ENCODE peak calls at places on chromosomes 12 and 14, in five cellular contexts. G is H1, P is GM12878, S is HepG2, Q is K562. W is an unnamed sample.

GRCh38 chr14:62722406-62722805 is 322.9 kb downstream of the KCNH5 start:
- DNase-seq in G (no peak), S (no peak), P (no peak), Q (no peak), W (no peak)

GRCh38 chr12:56469007-56469930 is 891 bp downstream of the SPRYD4 start:
- DNase-seq in G (no peak), S (no peak), Q (peak), P (no peak), W (no peak)

GRCh38 chr14:69839017-69839416 is 40.2 kb upstream of the SMOC1 start:
- DNase-seq in G (no peak), S (no peak), P (no peak), Q (no peak), W (no peak)

GRCh38 chr14:97065305-97066067 is 268.3 kb downstream of the VRK1 start:
- DNase-seq in G (no peak), S (no peak), P (no peak), Q (no peak), W (peak)

GRCh38 chr12:45966486-45966885 is 23.9 kb downstream of the SCAF11 start:
- DNase-seq in S (peak), Q (no peak), P (no peak), G (no peak), W (no peak)

GRCh38 chr12:72075401-72075800 is 136.8 kb downstream of the TPH2 start:
- DNase-seq in G (no peak), P (no peak), Q (no peak), S (no peak), W (no peak)

GRCh38 chr12:12116677-12117076 is 45.9 kb downstream of the BCL2L14 start:
- DNase-seq in P (no peak), Q (no peak), G (no peak), S (no peak), W (no peak)

GRCh38 chr12:14845350-14845750 is 2.0 kb upstream of the ART4 start:
- DNase-seq in S (peak), Q (peak), P (no peak), G (no peak), W (peak)

GRCh38 chr12:6074979-6075585 is 49.4 kb downstream of the VWF start:
- DNase-seq in G (no peak), Q (no peak), P (no peak), S (no peak), W (no peak)

GRCh38 chr12:73892181-73892580 is 645.5 kb upstream of the ATXN7L3B start:
- DNase-seq in G (no peak), Q (no peak), P (no peak), S (no peak), W (no peak)

GRCh38 chr12:38638401-38638800 is 267.0 kb downstream of the CPNE8 start:
- DNase-seq in S (no peak), G (no peak), P (no peak), Q (no peak), W (no peak)

GRCh38 chr12:97616936-97617335 is 154.3 kb downstream of the RMST start:
- DNase-seq in Q (no peak), P (no peak), S (no peak), G (no peak), W (no peak)

GRCh38 chr14:61581955-61582615 is 113.2 kb upstream of the HIF1A start:
- DNase-seq in P (no peak), G (no peak), Q (no peak), S (no peak), W (no peak)

GRCh38 chr14:104813286-104813685 is 12.4 kb downstream of the ZBTB42 start:
- DNase-seq in G (no peak), P (no peak), Q (no peak), S (no peak), W (no peak)
- TF ChIP-seq ZNF274 in G (no peak), P (no peak), Q (no peak), S (no peak), W (no peak)

GRCh38 chr14:81122326-81122725 is 98.4 kb downstream of the GTF2A1 start:
- DNase-seq in Q (no peak), S (no peak), G (no peak), P (peak), W (no peak)
- H3K4me3 ChIP-seq in Q (no peak), S (no peak), G (no peak), P (no peak), W (no peak)

DNA sequence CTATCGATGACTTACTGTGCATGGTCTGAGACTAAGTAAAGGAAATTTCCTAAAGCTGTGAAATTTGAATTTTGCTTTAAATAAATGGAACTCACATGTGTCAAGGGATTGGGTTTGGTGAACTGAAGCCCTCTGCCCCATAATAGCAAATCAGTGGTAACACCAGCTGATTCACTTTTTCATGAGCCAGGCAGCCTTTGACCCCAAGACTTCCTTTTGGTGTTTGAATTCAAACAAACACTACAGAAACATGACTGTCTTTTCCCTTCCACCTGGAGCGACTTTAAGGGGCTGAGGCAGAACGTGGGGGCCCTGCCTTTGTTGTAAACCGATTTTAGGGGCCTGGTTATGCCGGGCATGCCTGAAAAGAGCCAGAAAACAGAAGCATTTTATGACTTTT is 28.8 kb downstream of the KCTD10 start:
- DNase-seq in Q (no peak), P (no peak), G (no peak), S (no peak), W (no peak)
- TF ChIP-seq MAX in Q (no peak), P (no peak), G (no peak), S (no peak), W (no peak)

DNA sequence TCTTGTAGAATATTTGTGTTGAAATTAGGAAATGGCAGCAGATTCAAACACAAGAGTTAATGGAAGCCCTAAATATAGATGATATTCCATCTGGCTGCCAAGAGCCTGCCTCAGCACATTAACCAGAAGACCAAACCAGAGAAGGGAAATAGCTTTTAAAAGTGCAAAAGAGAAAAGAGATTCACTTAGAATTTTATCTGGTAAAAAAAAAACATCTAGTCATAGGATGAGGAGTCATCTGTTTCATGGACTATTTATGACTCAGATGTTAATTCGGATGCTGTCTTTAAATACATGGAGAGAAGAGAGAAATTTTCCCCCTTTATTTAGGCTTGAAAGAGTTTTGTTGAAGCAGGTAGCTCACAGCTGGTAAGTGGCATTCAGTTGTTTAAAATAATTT is 201.6 kb upstream of the NUDT4 start:
- DNase-seq in P (no peak), S (no peak), Q (no peak), G (no peak), W (no peak)
- TF ChIP-seq ZNF274 in P (no peak), S (no peak), Q (no peak), G (no peak), W (no peak)

GRCh38 chr12:68446379-68446778 is 114.2 kb upstream of the MDM1 start:
- DNase-seq in G (no peak), P (no peak), S (no peak), Q (no peak), W (no peak)
- H3K4me3 ChIP-seq in G (no peak), P (no peak), S (no peak), Q (no peak), W (no peak)

GRCh38 chr12:2960432-2960956 is 1.3 kb downstream of the TEAD4 start:
- DNase-seq in Q (peak), P (no peak), S (peak), G (peak), W (no peak)

GRCh38 chr12:2960996-2961616 is 1.9 kb downstream of the TEAD4 start:
- DNase-seq in G (peak), Q (no peak), P (no peak), S (no peak), W (no peak)

GRCh38 chr12:2963154-2963759 is 4.1 kb downstream of the TEAD4 start:
- DNase-seq in G (peak), S (peak), Q (no peak), P (no peak), W (no peak)

GRCh38 chr12:2961705-2962104 is 2.5 kb downstream of the TEAD4 start:
- DNase-seq in S (peak), Q (no peak), G (no peak), P (no peak), W (no peak)

GRCh38 chr12:2963760-2964292 is 4.6 kb downstream of the TEAD4 start:
- DNase-seq in P (no peak), S (peak), Q (no peak), G (peak), W (no peak)
- TF ChIP-seq MAX in P (no peak), S (no peak), Q (no peak), G (no peak), W (no peak)